ENCODE peak calls at places on chromosomes 11 and 22, in nine cellular contexts. M, G, Y, X, E, T, U, S and Q are unnamed samples.

GRCh38 chr11:119571311-119571710 is 148.3 kb upstream of the THY1 start:
- DNase-seq in M (no peak), G (no peak), Y (no peak), X (no peak), E (no peak), T (no peak), U (no peak), S (no peak), Q (no peak)

GRCh38 chr11:115446214-115446613 is 58.0 kb downstream of the CADM1 start:
- DNase-seq in M (no peak), G (no peak), Y (no peak), X (no peak), E (no peak), T (no peak), U (no peak), S (no peak), Q (no peak)

GRCh38 chr11:111422494-111423249 is 43.6 kb upstream of the POU2AF1 start:
- DNase-seq in M (peak; percentile 32), G (peak; percentile 45), Y (peak; percentile 32), X (peak; percentile 55), E (peak; percentile 85), T (peak; percentile 77), U (peak; percentile 58), S (peak; percentile 39), Q (peak; percentile 82)

GRCh38 chr11:106047636-106048035 is 25.6 kb upstream of the MSANTD4 start:
- DNase-seq in M (no peak), G (no peak), Y (no peak), X (no peak), E (no peak), T (no peak), U (no peak), S (no peak), Q (no peak)

GRCh38 chr11:44264126-44264749 is 45.7 kb downstream of the ALX4 start:
- DNase-seq in M (no peak), G (no peak), Y (no peak), X (no peak), E (no peak), T (peak; percentile 42), U (no peak), S (no peak), Q (no peak)

GRCh38 chr22:37282385-37282677 is at the start of gene CYTH4:
- DNase-seq in M (peak; percentile 64), G (peak; percentile 61), Y (no peak), X (no peak), E (no peak), T (peak; percentile 27), U (no peak), S (peak; percentile 84), Q (no peak)

GRCh38 chr11:61607920-61608599 is 27.2 kb upstream of the SYT7 start:
- DNase-seq in M (no peak), G (no peak), Y (no peak), X (no peak), E (no peak), T (no peak), U (no peak), S (no peak), Q (no peak)

GRCh38 chr11:100354736-100355135 is 332.4 kb upstream of the ARHGAP42 start:
- DNase-seq in M (no peak), G (no peak), Y (no peak), X (no peak), E (no peak), T (no peak), U (no peak), S (no peak), Q (no peak)

GRCh38 chr22:24436553-24436952 is 9.2 kb downstream of the ADORA2A start:
- DNase-seq in M (no peak), G (no peak), Y (no peak), X (no peak), E (no peak), T (no peak), U (no peak), S (no peak), Q (no peak)

GRCh38 chr22:23128269-23129108 is 13.3 kb downstream of the RSPH14 start:
- DNase-seq in M (peak; percentile 59), G (peak; percentile 57), Y (peak; percentile 86), X (peak; percentile 58), E (peak; percentile 91), T (peak; percentile 98), U (peak; percentile 66), S (peak; percentile 60), Q (peak; percentile 82)

GRCh38 chr11:126147268-126148111 is 64.0 kb downstream of the RPUSD4 start:
- DNase-seq in M (no peak), G (no peak), Y (no peak), X (peak; percentile 8), E (peak; percentile 55), T (peak; percentile 68), U (no peak), S (no peak), Q (no peak)

DNA sequence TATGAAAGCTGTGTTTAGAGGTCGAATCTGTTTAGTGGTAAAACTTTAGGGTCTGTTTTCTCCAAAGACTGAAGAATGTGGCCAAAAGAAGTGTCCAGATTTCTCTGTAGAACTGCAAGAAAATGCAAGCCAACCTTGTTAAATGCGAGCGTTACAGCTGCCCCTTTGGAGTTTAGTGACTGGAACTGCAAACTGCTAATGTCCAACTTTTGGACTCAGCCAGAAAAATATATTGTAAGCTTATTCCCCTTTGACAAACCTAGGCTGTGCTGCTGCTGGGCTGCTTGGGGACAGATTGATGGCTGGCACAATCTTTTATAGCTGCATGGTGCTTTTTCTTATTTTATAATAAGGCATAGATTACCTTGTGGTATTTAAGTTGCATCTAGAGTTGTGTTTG is 3.9 kb downstream of the TEAD1 start:
- DNase-seq in M (no peak), G (no peak), Y (no peak), X (no peak), E (no peak), T (no peak), U (no peak), S (no peak), Q (no peak)
- H3K4me3 ChIP-seq in M (peak overlapping the region; percentile 84), G (no peak overlapping the region), Y (peak overlapping the region; percentile 2), X (peak overlapping the region; percentile 90), E (peak overlapping the region; percentile 83), T (no peak overlapping the region), U (peak overlapping the region; percentile 96), S (no peak overlapping the region), Q (no peak overlapping the region)

DNA sequence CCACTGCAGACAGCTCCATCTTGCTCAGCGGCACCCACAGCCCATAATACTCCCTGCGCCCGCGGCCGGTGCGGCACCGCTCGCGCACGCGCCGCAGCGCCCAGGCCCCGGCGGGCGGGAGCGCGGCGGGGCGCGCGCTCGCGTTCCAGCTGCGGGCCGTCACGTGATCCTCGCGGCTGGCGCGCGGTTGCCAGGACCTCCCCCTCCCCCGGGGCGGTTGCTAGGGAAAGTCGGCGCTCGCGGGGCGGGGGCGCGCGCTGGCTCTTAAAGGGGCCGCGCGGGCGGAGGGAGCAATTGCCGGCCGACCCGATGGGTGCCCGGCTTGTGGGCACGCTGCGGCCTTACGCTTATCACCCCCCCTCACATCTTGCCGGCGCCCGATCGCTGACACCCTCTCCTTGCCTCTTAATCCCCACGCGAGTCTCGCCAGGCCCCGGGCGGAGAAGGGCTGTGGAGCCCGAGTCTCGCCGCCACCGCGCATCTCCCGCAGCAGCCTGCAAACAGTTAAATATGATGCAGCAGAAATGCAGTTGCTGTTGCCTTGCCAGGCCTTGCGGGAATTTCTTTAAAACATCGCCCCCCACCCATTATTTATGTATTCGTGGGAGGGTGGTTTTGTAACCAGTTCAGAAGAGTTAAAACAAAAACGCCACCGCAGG is at the start of gene CBX6:
- DNase-seq in M (peak; percentile 98), G (peak; percentile 98), Y (peak; percentile 96), X (peak; percentile 91), E (peak; percentile 99), T (peak; percentile 99), U (peak; percentile 98), S (peak; percentile 87), Q (peak; percentile 96)
- H3K4me3 ChIP-seq in M (peak within 1 kb of the TSS; percentile 74), G (peak within 1 kb of the TSS; percentile 89), Y (peak within 1 kb of the TSS; percentile 67), X (peak within 1 kb of the TSS; percentile 88), E (peak within 1 kb of the TSS; percentile 94), T (peak within 1 kb of the TSS; percentile 81), U (peak within 1 kb of the TSS; percentile 91), S (peak within 1 kb of the TSS; percentile 72), Q (peak within 1 kb of the TSS; percentile 86)

GRCh38 chr11:78045851-78046485 is 17.7 kb upstream of the THRSP start:
- DNase-seq in M (peak; percentile 83), G (peak; percentile 88), Y (peak; percentile 72), X (peak; percentile 50), E (peak; percentile 86), T (peak; percentile 97), U (peak; percentile 89), S (peak; percentile 56), Q (peak; percentile 91)
- H3K4me3 ChIP-seq in M (peak overlapping the region; percentile 64), G (no peak overlapping the region), Y (peak overlapping the region; percentile 36), X (peak overlapping the region; percentile 39), E (peak overlapping the region; percentile 30), T (peak overlapping the region; percentile 24), U (peak overlapping the region; percentile 54), S (peak overlapping the region; percentile 4), Q (peak overlapping the region; percentile 27)

GRCh38 chr11:1486054-1486825 is at the start of gene MOB2:
- DNase-seq in M (peak; percentile 32), G (peak; percentile 50), Y (peak; percentile 20), X (no peak), E (no peak), T (peak; percentile 81), U (peak; percentile 56), S (no peak), Q (no peak)

GRCh38 chr11:1487091-1487850 is 692 bp upstream of the MOB2 start:
- DNase-seq in M (peak; percentile 11), G (peak; percentile 17), Y (no peak), X (no peak), E (no peak), T (no peak), U (no peak), S (no peak), Q (no peak)

GRCh38 chr11:1484716-1485503 is 1.7 kb downstream of the MOB2 start:
- DNase-seq in M (peak; percentile 33), G (peak; percentile 52), Y (no peak), X (no peak), E (no peak), T (peak; percentile 76), U (no peak), S (no peak), Q (no peak)

GRCh38 chr11:1484061-1484671 is 2.4 kb downstream of the MOB2 start:
- DNase-seq in M (peak; percentile 8), G (no peak), Y (no peak), X (no peak), E (no peak), T (no peak), U (peak; percentile 11), S (no peak), Q (no peak)

GRCh38 chr11:1485504-1485885 is 1.1 kb downstream of the MOB2 start:
- DNase-seq in M (peak; percentile 14), G (peak; percentile 10), Y (no peak), X (no peak), E (no peak), T (no peak), U (no peak), S (no peak), Q (no peak)
- H3K4me3 ChIP-seq in M (peak overlapping the region; percentile 54), G (no peak overlapping the region), Y (no peak overlapping the region), X (no peak overlapping the region), E (no peak overlapping the region), T (no peak overlapping the region), U (peak overlapping the region; percentile 33), S (no peak overlapping the region), Q (no peak overlapping the region)

GRCh38 chr11:114307524-114308203 is 11.5 kb downstream of the NNMT start:
- DNase-seq in M (peak; percentile 45), G (peak; percentile 25), Y (peak; percentile 96), X (no peak), E (no peak), T (no peak), U (peak; percentile 37), S (peak; percentile 36), Q (peak; percentile 6)
- H3K4me3 ChIP-seq in M (peak overlapping the region; percentile 26), G (no peak overlapping the region), Y (peak overlapping the region; percentile 6), X (peak overlapping the region; percentile 21), E (no peak overlapping the region), T (no peak overlapping the region), U (no peak overlapping the region), S (no peak overlapping the region), Q (no peak overlapping the region)

GRCh38 chr11:65855927-65856363 is 2.0 kb downstream of the CFL1 start:
- DNase-seq in M (no peak), G (no peak), Y (no peak), X (no peak), E (peak; percentile 8), T (no peak), U (no peak), S (no peak), Q (peak; percentile 4)
- H3K4me3 ChIP-seq in M (peak overlapping the region; percentile 80), G (peak overlapping the region; percentile 74), Y (peak overlapping the region; percentile 92), X (peak overlapping the region; percentile 70), E (peak overlapping the region; percentile 87), T (no peak overlapping the region), U (peak overlapping the region; percentile 99), S (peak overlapping the region; percentile 91), Q (peak overlapping the region; percentile 95)